ENCODE peak calls at places on chromosome 10, in ten cellular contexts. J is WTC11; E is stimulated activated CD4-positive, alpha-beta T cell treated with anti-CD3 and anti-CD28 coated beads, Interleukin-1b, Interleukin-23, amount 100 ng/mL, for 24 hours; M is T-cell; C is ELR; T is stimulated activated naive CD8-positive, alpha-beta T cell treated with anti-CD3 and anti-CD28 coated beads, Interleukin-15, Interleukin-2, amounts not matched to agents 100 U/mL and 50 U/mL, for 24 hours; A is kidney tubule cell; L is A172; B is activated naive CD8-positive, alpha-beta T cell treated with anti-CD3 and anti-CD28 coated beads, Interleukin-2, amount 50 U/mL, for 24 hours; R is activated T-cell treated with anti-CD3 and anti-CD28 coated beads for 1 hour. N is an unnamed sample.

GRCh38 chr10:70122742-70123141 is 9.9 kb downstream of the AIFM2 start:
- DNase-seq in J (no peak), E (no peak), M (no peak), C (peak), T (no peak), A (no peak), L (no peak), B (no peak), R (no peak), N (no peak)

GRCh38 chr10:117425908-117426566 is 50.8 kb upstream of the PDZD8 start:
- DNase-seq in J (no peak), E (no peak), M (no peak), C (no peak), T (no peak), A (peak), L (no peak), B (no peak), R (no peak), N (no peak)

GRCh38 chr10:43138757-43139241 is 554 bp downstream of the CSGALNACT2 start:
- DNase-seq in J (no peak), E (peak), M (peak), C (peak), T (peak), A (peak), L (peak), B (peak), R (peak), N (peak)

GRCh38 chr10:48976208-48976607 is 36.6 kb upstream of the LRRC18 start:
- DNase-seq in J (peak), E (no peak), M (no peak), C (peak), T (peak), A (peak), L (no peak), B (no peak), R (no peak), N (peak)

GRCh38 chr10:61896854-61897661 is 4.4 kb upstream of the ARID5B start:
- DNase-seq in J (peak), E (no peak), M (peak), C (peak), T (peak), A (peak), L (peak), B (peak), R (peak), N (peak)

GRCh38 chr10:24385776-24386175 is 176.8 kb downstream of the KIAA1217 start:
- DNase-seq in J (no peak), E (no peak), M (no peak), C (no peak), T (no peak), A (no peak), L (no peak), B (no peak), R (no peak), N (no peak)

GRCh38 chr10:48890904-48891839 is 48.5 kb downstream of the LRRC18 start:
- DNase-seq in J (no peak), E (no peak), M (no peak), C (no peak), T (no peak), A (peak), L (no peak), B (no peak), R (no peak), N (peak)

GRCh38 chr10:78450239-78450638 is 416.6 kb downstream of the RPS24 start:
- DNase-seq in J (no peak), E (no peak), M (no peak), C (no peak), T (no peak), A (no peak), L (no peak), B (no peak), R (no peak), N (no peak)

GRCh38 chr10:51397695-51398094 is 301.7 kb downstream of the CSTF2T start:
- DNase-seq in J (no peak), E (no peak), M (no peak), C (peak), T (no peak), A (peak), L (no peak), B (no peak), R (no peak), N (peak)

GRCh38 chr10:91340613-91341362 is 69.4 kb upstream of the HECTD2 start:
- DNase-seq in J (no peak), E (no peak), M (no peak), C (peak), T (no peak), A (peak), L (peak), B (no peak), R (no peak), N (peak)

GRCh38 chr10:51368943-51369342 is 294.7 kb downstream of the PRKG1 start:
- DNase-seq in J (peak), E (no peak), M (no peak), C (no peak), T (no peak), A (no peak), L (no peak), B (no peak), R (no peak), N (no peak)

GRCh38 chr10:66833023-66833422 is 92.8 kb upstream of the LRRTM3 start:
- DNase-seq in J (no peak), E (no peak), M (no peak), C (no peak), T (no peak), A (peak), L (no peak), B (no peak), R (no peak), N (no peak)

GRCh38 chr10:69866688-69867461 is 65.2 kb downstream of the COL13A1 start:
- DNase-seq in J (peak), E (no peak), M (no peak), C (peak), T (no peak), A (peak), L (peak), B (no peak), R (no peak), N (peak)

GRCh38 chr10:51718804-51719291 is 19.5 kb upstream of the CSTF2T start:
- DNase-seq in J (no peak), E (no peak), M (no peak), C (peak), T (no peak), A (peak), L (peak), B (no peak), R (no peak), N (peak)

GRCh38 chr10:17430647-17431355 is 23.6 kb downstream of the ST8SIA6 start:
- DNase-seq in J (peak), E (peak), M (peak), C (peak), T (peak), A (peak), L (peak), B (peak), R (peak), N (peak)

GRCh38 chr10:46050956-46051355 is 4.9 kb upstream of the MSMB start:
- DNase-seq in J (no peak), E (no peak), M (no peak), C (peak), T (no peak), A (peak), L (no peak), B (no peak), R (no peak), N (no peak)

GRCh38 chr10:102231357-102232318 is 5.5 kb downstream of the ELOVL3 start:
- DNase-seq in J (peak), E (no peak), M (peak), C (peak), T (peak), A (peak), L (no peak), B (peak), R (peak), N (no peak)

GRCh38 chr10:29160110-29160669 is 128.7 kb upstream of the LYZL1 start:
- DNase-seq in J (no peak), E (no peak), M (no peak), C (peak), T (no peak), A (peak), L (peak), B (no peak), R (no peak), N (peak)

GRCh38 chr10:117892681-117893220 is 154.0 kb downstream of the RAB11FIP2 start:
- DNase-seq in J (no peak), E (no peak), M (no peak), C (no peak), T (no peak), A (peak), L (no peak), B (no peak), R (no peak), N (no peak)

GRCh38 chr10:17001961-17002749 is 127.5 kb downstream of the CUBN start:
- DNase-seq in J (no peak), E (no peak), M (peak), C (peak), T (peak), A (no peak), L (no peak), B (peak), R (no peak), N (no peak)

GRCh38 chr10:35784751-35785150 is 142.7 kb upstream of the FZD8 start:
- DNase-seq in J (no peak), E (no peak), M (no peak), C (no peak), T (no peak), A (peak), L (no peak), B (no peak), R (no peak), N (no peak)

GRCh38 chr10:115572740-115573455 is 479.7 kb downstream of the ATRNL1 start:
- DNase-seq in J (peak), E (no peak), M (no peak), C (peak), T (no peak), A (no peak), L (no peak), B (no peak), R (no peak), N (no peak)

GRCh38 chr10:71006497-71006896 is 118.1 kb upstream of the PCBD1 start:
- DNase-seq in J (no peak), E (no peak), M (no peak), C (no peak), T (no peak), A (no peak), L (no peak), B (no peak), R (no peak), N (no peak)

N was measured in bronchial epithelial cell.